ENCODE peak calls at places on chromosomes 1 and 21, in four cellular contexts. E, U, T and Q are unnamed samples. For H3K4me1, the result is how much of the 10 kb centered on the place peaks cover.

GRCh38 chr1:172350781-172351180 is 69.7 kb upstream of the C1orf105 start:
- DNase-seq in E (no peak), U (no peak), T (no peak), Q (no peak)

GRCh38 chr1:91613594-91613993 is 112.9 kb downstream of the CDC7 start:
- DNase-seq in E (no peak), U (peak), T (no peak), Q (no peak)

GRCh38 chr1:161956097-161956496 is 67.6 kb downstream of the OLFML2B start:
- DNase-seq in E (no peak), U (no peak), T (no peak), Q (no peak)

GRCh38 chr1:2606806-2607680 is 20.5 kb downstream of the PRXL2B start:
- DNase-seq in E (peak), U (no peak), T (peak), Q (no peak)

GRCh38 chr1:207937204-207937603 is 26.3 kb upstream of the CD34 start:
- DNase-seq in E (no peak), U (no peak), T (no peak), Q (no peak)

GRCh38 chr21:41751621-41752020 is 15.2 kb downstream of the RIPK4 start:
- DNase-seq in E (no peak), U (no peak), T (no peak), Q (no peak)

GRCh38 chr1:160066829-160067720 is 2.9 kb downstream of the KCNJ10 start:
- DNase-seq in E (no peak), U (no peak), T (no peak), Q (no peak)

GRCh38 chr1:91771717-91772116 is 114.2 kb downstream of the TGFBR3 start:
- DNase-seq in E (no peak), U (no peak), T (no peak), Q (no peak)

GRCh38 chr1:39653546-39654031 is 14.1 kb upstream of the HEYL start:
- DNase-seq in E (peak), U (peak), T (peak), Q (peak)

GRCh38 chr21:36320421-36321324 is 676 bp downstream of the MORC3 start:
- DNase-seq in E (peak), U (peak), T (peak), Q (peak)

GRCh38 chr1:98373055-98373454 is 288.5 kb upstream of the SNX7 start:
- DNase-seq in E (no peak), U (no peak), T (no peak), Q (no peak)

GRCh38 chr1:38500891-38501290 is 358.7 kb downstream of the RRAGC start:
- DNase-seq in E (no peak), U (no peak), T (no peak), Q (peak)

GRCh38 chr1:38589036-38589435 is 270.5 kb downstream of the RRAGC start:
- DNase-seq in E (no peak), U (no peak), T (no peak), Q (no peak)

GRCh38 chr1:54885863-54886723 is 902 bp downstream of the DHCR24 start:
- DNase-seq in E (no peak), U (no peak), T (peak), Q (peak)

GRCh38 chr21:17438642-17439041 is 74.2 kb upstream of the CXADR start:
- DNase-seq in E (no peak), U (no peak), T (no peak), Q (no peak)

GRCh38 chr1:182875889-182876288 is 36.7 kb downstream of the DHX9 start:
- DNase-seq in E (no peak), U (no peak), T (no peak), Q (no peak)

GRCh38 chr1:12276225-12276624 is 46.4 kb downstream of the VPS13D start:
- DNase-seq in E (no peak), U (peak), T (no peak), Q (no peak)

GRCh38 chr1:25030674-25031589 is 100.9 kb upstream of the RUNX3 start:
- DNase-seq in E (peak), U (no peak), T (no peak), Q (no peak)
- TF ChIP-seq POLR2A in E (no peak), U (no peak), T (no peak), Q (no peak)

GRCh38 chr1:32964461-32965250 is at the start of gene RNF19B:
- DNase-seq in E (peak), U (peak), T (peak), Q (peak)
- H3K4me3 ChIP-seq in E (peak), U (peak), T (peak), Q (peak)

GRCh38 chr1:28241633-28242241 is 5.8 kb downstream of the ATP5IF1 start:
- DNase-seq in E (no peak), U (no peak), T (peak), Q (no peak)

GRCh38 chr1:28239004-28239403 is 3.1 kb downstream of the ATP5IF1 start:
- DNase-seq in E (no peak), U (no peak), T (no peak), Q (no peak)

GRCh38 chr1:28236656-28237331 is 870 bp downstream of the ATP5IF1 start:
- DNase-seq in E (no peak), U (no peak), T (no peak), Q (no peak)

GRCh38 chr1:28243685-28244439 is 7.9 kb downstream of the ATP5IF1 start:
- DNase-seq in E (no peak), U (no peak), T (peak), Q (no peak)

GRCh38 chr1:28240024-28240423 is 4.1 kb downstream of the ATP5IF1 start:
- DNase-seq in E (no peak), U (no peak), T (no peak), Q (no peak)
- H3K4me1 ChIP-seq in E (half or more), U (under half), T (under half), Q (under half)

DNA sequence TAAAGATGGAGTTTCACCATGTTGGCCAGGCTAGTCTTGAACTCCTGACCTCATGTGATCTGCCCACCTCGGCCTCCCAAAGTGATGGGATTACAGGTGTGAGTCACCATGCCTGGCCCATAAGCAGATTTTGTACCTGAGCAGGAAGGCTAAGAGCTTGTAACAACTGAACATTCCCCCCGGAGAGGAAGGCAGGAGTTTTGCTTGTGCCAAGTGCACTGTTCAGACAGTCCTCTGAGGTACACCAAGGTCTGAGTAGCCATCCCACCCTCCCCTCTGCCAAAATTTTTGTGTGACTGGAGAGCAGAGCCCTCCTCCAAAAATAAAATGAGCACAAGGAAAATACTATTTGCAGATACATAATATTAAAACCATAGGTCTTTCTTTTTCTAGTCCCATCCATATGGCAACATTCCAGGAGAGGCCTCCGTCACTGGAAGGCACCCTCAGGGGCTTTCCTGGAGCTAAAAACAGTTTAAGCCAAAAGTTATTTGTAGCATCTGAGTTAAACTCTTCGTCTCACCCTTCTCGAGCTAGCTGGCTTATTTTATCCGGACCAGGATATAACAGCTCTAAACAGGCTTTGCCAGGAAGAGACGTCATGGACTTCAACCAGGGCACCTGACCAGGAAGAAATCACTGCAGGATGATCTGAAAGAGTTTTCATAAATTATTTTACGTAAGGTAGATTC is 27.2 kb downstream of the CAPN2 start:
- DNase-seq in E (no peak), U (no peak), T (no peak), Q (no peak)
- TF ChIP-seq POLR2A in E (no peak), U (no peak), T (no peak), Q (no peak)

GRCh38 chr1:26702680-26703038 is 6.8 kb downstream of the ARID1A start:
- DNase-seq in E (no peak), U (no peak), T (no peak), Q (no peak)

GRCh38 chr1:26701266-26701994 is 5.6 kb downstream of the ARID1A start:
- DNase-seq in E (no peak), U (no peak), T (no peak), Q (no peak)

GRCh38 chr1:26697978-26698849 is 2.4 kb downstream of the ARID1A start:
- DNase-seq in E (peak), U (peak), T (peak), Q (peak)

GRCh38 chr1:26701995-26702679 is 6.3 kb downstream of the ARID1A start:
- DNase-seq in E (no peak), U (no peak), T (no peak), Q (no peak)

DNA sequence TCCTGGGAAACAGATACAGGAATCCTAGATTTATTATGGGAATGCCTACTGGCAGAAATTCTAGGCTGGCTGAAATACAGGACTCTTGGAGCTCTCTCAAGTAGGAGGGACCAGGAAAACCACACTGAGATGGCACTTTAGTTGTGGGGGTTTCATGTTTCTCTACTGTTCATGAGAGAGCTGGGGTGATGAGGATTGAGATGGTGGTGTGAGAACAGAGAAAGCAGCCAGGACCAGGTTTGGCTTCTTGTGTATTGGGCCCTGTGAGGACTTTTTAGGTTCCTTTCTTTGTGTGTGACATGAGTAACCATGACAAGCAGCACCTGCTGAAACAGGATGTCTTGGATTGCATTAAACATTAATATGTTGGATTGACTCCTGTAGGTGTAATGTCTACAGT is 4.9 kb downstream of the ARID1A start:
- DNase-seq in E (no peak), U (no peak), T (no peak), Q (no peak)
- H3K4me3 ChIP-seq in E (no peak), U (no peak), T (no peak), Q (no peak)

GRCh38 chr1:117826119-117826518 is 103.3 kb downstream of the GDAP2 start:
- DNase-seq in E (no peak), U (no peak), T (no peak), Q (no peak)

GRCh38 chr1:117821782-117822447 is 107.5 kb downstream of the GDAP2 start:
- DNase-seq in E (no peak), U (no peak), T (no peak), Q (no peak)

GRCh38 chr1:117826551-117827078 is 102.8 kb downstream of the GDAP2 start:
- DNase-seq in E (no peak), U (peak), T (no peak), Q (peak)

GRCh38 chr1:117825414-117825813 is 104.0 kb downstream of the GDAP2 start:
- DNase-seq in E (no peak), U (no peak), T (no peak), Q (no peak)

DNA sequence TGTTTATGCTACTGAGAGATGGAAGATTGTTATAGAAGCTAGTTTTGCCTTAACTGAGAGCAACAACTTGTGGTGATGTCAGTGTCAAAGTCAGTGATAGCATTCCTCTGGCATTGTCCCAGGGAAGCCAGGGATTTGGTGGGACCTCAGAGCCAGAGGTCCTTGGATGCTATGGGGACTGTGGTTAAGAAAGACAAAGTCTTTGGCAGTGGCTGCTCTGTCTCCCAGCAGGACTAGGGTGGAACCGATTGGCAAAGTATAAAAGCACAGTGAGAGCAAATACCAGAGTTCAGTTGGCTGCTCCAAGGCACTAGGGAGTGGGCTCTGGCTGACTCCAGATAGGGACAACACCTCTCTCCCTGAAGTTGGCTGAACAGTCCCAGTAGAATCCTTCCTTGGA is 104.8 kb downstream of the GDAP2 start:
- DNase-seq in E (no peak), U (no peak), T (no peak), Q (no peak)
- H3K4me1 ChIP-seq in E (half or more), U (under half), T (under half), Q (under half)

GRCh38 chr1:26112407-26112775 is 767 bp downstream of the PDIK1L start:
- DNase-seq in E (no peak), U (no peak), T (no peak), Q (no peak)
- TF ChIP-seq POLR2A in E (no peak), U (no peak), T (no peak), Q (no peak)

GRCh38 chr1:174269932-174270651 is 110.8 kb downstream of the RABGAP1L start:
- DNase-seq in E (no peak), U (no peak), T (no peak), Q (no peak)

GRCh38 chr1:174266476-174266875 is 107.2 kb downstream of the RABGAP1L start:
- DNase-seq in E (no peak), U (no peak), T (no peak), Q (no peak)

GRCh38 chr1:174262747-174263241 is 103.5 kb downstream of the RABGAP1L start:
- DNase-seq in E (no peak), U (peak), T (no peak), Q (no peak)

GRCh38 chr1:174265273-174265672 is 106.0 kb downstream of the RABGAP1L start:
- DNase-seq in E (no peak), U (no peak), T (no peak), Q (no peak)

DNA sequence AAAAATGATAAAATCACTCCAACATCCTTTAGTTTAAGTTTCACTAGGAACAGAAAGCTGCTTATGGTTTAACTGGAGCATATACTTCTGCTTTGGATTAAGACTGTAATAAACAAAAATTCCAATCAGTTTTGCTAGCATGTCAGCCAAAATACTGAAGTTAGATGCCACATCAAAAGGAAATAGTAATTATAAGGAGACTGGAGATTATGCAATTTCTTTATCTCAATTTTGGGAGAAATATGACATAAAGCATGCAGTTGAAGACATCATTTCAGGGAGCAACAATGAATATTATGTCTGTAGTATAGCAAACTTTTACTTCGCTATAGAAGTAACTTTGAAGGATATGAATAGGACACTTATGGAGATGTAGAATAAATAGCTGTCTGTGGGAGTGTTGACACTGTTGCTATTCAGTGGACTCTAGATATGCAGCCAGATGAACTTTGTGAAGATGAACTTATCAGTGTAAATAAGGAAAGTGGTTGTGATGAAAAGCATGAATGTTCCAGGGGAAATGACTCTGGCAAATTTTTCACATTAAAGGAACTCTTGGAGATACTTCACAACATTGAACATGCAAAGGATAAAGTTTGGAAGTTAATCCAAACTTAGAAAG is 107.8 kb downstream of the RABGAP1L start:
- DNase-seq in E (no peak), U (no peak), T (no peak), Q (no peak)
- H3K4me3 ChIP-seq in E (no peak), U (no peak), T (no peak), Q (no peak)

GRCh38 chr1:27360159-27361043 is 6.4 kb downstream of the MAP3K6 start:
- DNase-seq in E (no peak), U (no peak), T (no peak), Q (peak)
- H3K4me1 ChIP-seq in E (under half), U (under half), T (under half), Q (under half)